ENCODE peak calls at places on chromosome 7, in ten cellular contexts. K is A549, M is HepG2, P is sigmoid colon, A is H1, Z is SK-N-SH, V is suprapubic skin, N is ovary, T is transverse colon, L is tibial nerve. B is an unnamed sample.

GRCh38 chr7:34128762-34129161 is 223.4 kb downstream of the BMPER start:
- DNase-seq in K (no peak), M (no peak), P (no peak), A (no peak), Z (no peak), V (no peak), N (no peak), T (no peak), L (no peak), B (no peak)

GRCh38 chr7:111392976-111393762 is 169.1 kb downstream of the IMMP2L start:
- DNase-seq in K (no peak), M (no peak), P (no peak), A (no peak), Z (no peak), V (no peak), N (no peak), T (no peak), L (no peak), B (no peak)

GRCh38 chr7:128270799-128271411 is 29.8 kb downstream of the LEP start:
- DNase-seq in K (no peak), M (no peak), P (no peak), A (no peak), Z (no peak), V (no peak), N (peak), T (no peak), L (no peak), B (no peak)

GRCh38 chr7:36906956-36907355 is 182.7 kb upstream of the AOAH start:
- DNase-seq in K (no peak), M (peak), P (no peak), A (no peak), Z (no peak), V (no peak), N (no peak), T (no peak), L (no peak), B (no peak)

GRCh38 chr7:25584557-25584956 is 356.3 kb upstream of the NPVF start:
- DNase-seq in K (no peak), M (no peak), P (no peak), A (no peak), Z (no peak), V (no peak), N (no peak), T (no peak), L (no peak), B (no peak)

GRCh38 chr7:14938181-14938580 is 35.6 kb upstream of the DGKB start:
- DNase-seq in K (no peak), M (no peak), P (no peak), A (no peak), Z (no peak), V (no peak), N (no peak), T (no peak), L (no peak), B (no peak)

GRCh38 chr7:99694912-99695304 is 15.1 kb upstream of the CYP3A5 start:
- DNase-seq in K (no peak), M (no peak), P (no peak), A (no peak), Z (no peak), V (no peak), N (no peak), T (no peak), L (no peak), B (no peak)

GRCh38 chr7:32447218-32447617 is 43.0 kb downstream of the LSM5 start:
- DNase-seq in K (no peak), M (no peak), P (no peak), A (no peak), Z (no peak), V (no peak), N (no peak), T (no peak), L (no peak), B (no peak)

GRCh38 chr7:40746841-40747556 is 612.2 kb downstream of the SUGCT start:
- DNase-seq in K (no peak), M (no peak), P (no peak), A (no peak), Z (no peak), V (no peak), N (no peak), T (no peak), L (no peak), B (no peak)

GRCh38 chr7:159104188-159105030 is 40.3 kb downstream of the VIPR2 start:
- DNase-seq in K (no peak), M (no peak), P (peak), A (no peak), Z (peak), V (peak), N (peak), T (peak), L (no peak), B (no peak)

GRCh38 chr7:146960747-146961416 is 844.3 kb downstream of the CNTNAP2 start:
- DNase-seq in K (no peak), M (no peak), P (no peak), A (no peak), Z (peak), V (no peak), N (no peak), T (no peak), L (no peak), B (no peak)

GRCh38 chr7:100154651-100155491 is 3.7 kb downstream of the TRAPPC14 start:
- DNase-seq in K (no peak), M (no peak), P (no peak), A (no peak), Z (no peak), V (no peak), N (no peak), T (peak), L (no peak), B (peak)

GRCh38 chr7:50272808-50273207 is 31.7 kb upstream of the IKZF1 start:
- DNase-seq in K (no peak), M (no peak), P (no peak), A (no peak), Z (no peak), V (no peak), N (no peak), T (no peak), L (no peak), B (no peak)

GRCh38 chr7:128963327-128963757 is 25.6 kb downstream of the IRF5 start:
- DNase-seq in K (no peak), M (no peak), P (no peak), A (no peak), Z (no peak), V (no peak), N (no peak), T (no peak), L (no peak), B (no peak)

GRCh38 chr7:5248201-5248885 is 34.4 kb upstream of the SLC29A4 start:
- DNase-seq in K (no peak), M (no peak), P (peak), A (no peak), Z (no peak), V (no peak), N (peak), T (peak), L (no peak), B (peak)

GRCh38 chr7:121562274-121562673 is 166.2 kb upstream of the FAM3C start:
- DNase-seq in K (no peak), M (no peak), P (no peak), A (no peak), Z (no peak), V (no peak), N (no peak), T (no peak), L (no peak), B (no peak)
- TF ChIP-seq EP300 in K (no peak), M (no peak), P (no peak), A (no peak), Z (no peak), V (no peak), N (no peak), T (no peak), L (no peak), B (no peak)

GRCh38 chr7:132276252-132276651 is 300.0 kb downstream of the PLXNA4 start:
- DNase-seq in K (no peak), M (no peak), P (no peak), A (no peak), Z (peak), V (no peak), N (no peak), T (peak), L (no peak), B (no peak)
- TF ChIP-seq EP300 in K (no peak), M (no peak), P (no peak), A (no peak), Z (no peak), V (no peak), N (no peak), T (no peak), L (no peak), B (no peak)

GRCh38 chr7:47743898-47744612 is 162.1 kb upstream of the TNS3 start:
- DNase-seq in K (no peak), M (no peak), P (no peak), A (no peak), Z (no peak), V (no peak), N (no peak), T (no peak), L (no peak), B (no peak)

GRCh38 chr7:47746468-47746867 is 164.6 kb upstream of the TNS3 start:
- DNase-seq in K (no peak), M (no peak), P (no peak), A (no peak), Z (no peak), V (no peak), N (no peak), T (no peak), L (no peak), B (no peak)

GRCh38 chr7:47741984-47742383 is 160.1 kb upstream of the TNS3 start:
- DNase-seq in K (no peak), M (no peak), P (no peak), A (no peak), Z (no peak), V (no peak), N (no peak), T (no peak), L (no peak), B (no peak)

GRCh38 chr7:47747160-47747559 is 165.2 kb upstream of the TNS3 start:
- DNase-seq in K (no peak), M (no peak), P (no peak), A (no peak), Z (no peak), V (no peak), N (no peak), T (no peak), L (no peak), B (no peak)

DNA sequence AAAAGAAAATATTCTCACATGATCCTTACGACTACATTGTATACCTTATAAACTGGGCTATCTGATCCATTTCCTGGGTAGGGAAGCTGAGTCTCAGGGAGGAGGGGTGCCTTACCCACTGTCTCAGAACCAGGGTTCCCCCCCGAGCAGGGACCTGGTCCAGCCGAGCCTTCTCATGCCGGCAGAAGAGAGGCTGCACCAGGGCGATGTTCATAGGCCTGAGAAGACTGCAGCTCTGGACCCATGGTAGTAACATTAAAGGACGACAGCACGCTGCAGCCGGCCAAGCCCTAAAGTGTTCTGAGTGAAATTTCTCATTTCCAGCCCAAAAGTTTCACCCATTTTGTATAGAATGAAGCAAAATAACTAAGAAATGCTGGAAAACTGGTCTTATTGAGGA is 163.0 kb upstream of the TNS3 start:
- DNase-seq in K (no peak), M (no peak), P (no peak), A (no peak), Z (no peak), V (no peak), N (no peak), T (no peak), L (no peak), B (no peak)
- TF ChIP-seq EP300 in K (no peak), M (no peak), P (no peak), A (no peak), Z (no peak), V (no peak), N (no peak), T (no peak), L (no peak), B (no peak)

DNA sequence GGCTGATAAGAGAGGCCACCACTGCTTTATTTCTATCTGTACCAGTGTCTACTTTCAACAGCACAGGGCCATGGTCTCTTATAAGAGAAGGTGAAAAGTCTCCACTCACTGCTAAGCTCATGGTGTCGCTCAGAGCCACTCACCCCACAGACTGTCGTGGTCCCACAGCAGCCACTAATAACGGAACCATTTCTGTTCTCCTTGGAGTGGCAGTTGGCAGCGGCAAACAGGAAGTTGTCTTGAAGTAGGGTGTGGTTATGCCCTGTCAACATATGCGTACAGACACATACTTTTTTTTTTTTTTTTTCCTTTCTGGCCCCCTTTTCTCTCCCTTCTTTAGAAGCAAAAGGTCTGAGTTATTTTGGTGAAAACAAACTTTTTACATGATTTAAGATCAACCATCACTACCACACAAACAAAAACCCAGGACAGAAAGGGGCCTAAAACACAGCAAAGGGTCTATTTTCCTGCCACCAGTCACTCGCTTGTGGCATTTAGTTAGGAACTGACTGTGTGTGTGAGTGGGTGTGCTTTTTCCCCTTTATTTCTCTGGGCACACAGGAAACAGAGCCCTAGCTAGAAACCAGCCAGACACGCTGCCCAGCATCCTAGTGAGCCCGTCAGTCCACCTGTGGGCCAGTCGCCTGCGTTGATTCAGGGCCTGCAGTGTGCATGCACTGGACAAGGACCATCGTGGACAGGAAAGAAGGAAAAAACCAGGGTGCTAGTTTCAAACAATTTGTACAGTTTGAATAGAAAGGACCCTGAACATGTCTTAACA is 96.7 kb upstream of the EFCAB10 start:
- DNase-seq in K (no peak), M (no peak), P (no peak), A (no peak), Z (no peak), V (no peak), N (no peak), T (peak), L (peak), B (no peak)
- TF ChIP-seq EP300 in K (no peak), M (no peak), P (no peak), A (no peak), Z (no peak), V (no peak), N (no peak), T (no peak), L (peak), B (no peak)

B was measured in K562.